ENCODE peak calls at places on chromosome 4, in nine cellular contexts. I is lower lobe of right lung, Y is neural progenitor cell, Q is heart left ventricle, E is suprapubic skin, M is uterus, H is MM.1S, C is stomach, A is tibial artery. S is an unnamed sample. For H3K4me1, the result is how much of the 10 kb centered on the place peaks cover.

GRCh38 chr4:100287569-100287968 is 97.3 kb upstream of the DDIT4L start:
- DNase-seq in C (no peak), Y (no peak), M (no peak), A (no peak), I (no peak), Q (no peak), E (no peak), H (no peak), S (no peak)

GRCh38 chr4:8553958-8554357 is 26.2 kb upstream of the GPR78 start:
- DNase-seq in E (peak), I (no peak), M (no peak), Y (peak), H (no peak), Q (no peak), A (no peak), C (no peak), S (no peak)

GRCh38 chr4:2261110-2261852 is 628 bp downstream of the MXD4 start:
- DNase-seq in C (peak), M (peak), Y (peak), Q (peak), I (peak), H (peak), E (peak), A (peak), S (peak)

GRCh38 chr4:88107406-88108107 is 50.9 kb downstream of the ABCG2 start:
- DNase-seq in H (no peak), I (no peak), Y (no peak), Q (no peak), A (no peak), E (no peak), C (no peak), M (no peak), S (no peak)

GRCh38 chr4:105061136-105061696 is 85.5 kb upstream of the TET2 start:
- DNase-seq in M (no peak), E (no peak), Q (no peak), H (peak), C (no peak), A (no peak), Y (peak), I (no peak), S (no peak)

GRCh38 chr4:42371306-42372063 is 25.8 kb upstream of the SHISA3 start:
- DNase-seq in H (peak), I (no peak), M (no peak), C (no peak), Y (peak), Q (no peak), A (no peak), E (no peak), S (no peak)

GRCh38 chr4:143616771-143617170 is 83.7 kb downstream of the FREM3 start:
- DNase-seq in H (no peak), Q (no peak), Y (no peak), E (no peak), M (no peak), A (no peak), I (no peak), C (no peak), S (no peak)

GRCh38 chr4:184306949-184307348 is 89.3 kb upstream of the ENPP6 start:
- DNase-seq in Y (no peak), C (no peak), A (no peak), E (no peak), I (no peak), M (no peak), Q (no peak), H (no peak), S (no peak)

GRCh38 chr4:38523524-38524448 is 140.2 kb upstream of the KLF3 start:
- DNase-seq in A (no peak), H (peak), Y (no peak), E (no peak), I (no peak), C (no peak), Q (no peak), M (no peak), S (no peak)

GRCh38 chr4:62191446-62191845 is 991.3 kb downstream of the ADGRL3 start:
- DNase-seq in C (no peak), Q (no peak), I (no peak), A (no peak), E (no peak), Y (no peak), M (no peak), H (no peak), S (no peak)

GRCh38 chr4:16120720-16121119 is 36.9 kb upstream of the PROM1 start:
- DNase-seq in M (no peak), I (no peak), Y (no peak), A (no peak), E (no peak), C (no peak), H (peak), Q (no peak), S (no peak)

GRCh38 chr4:53563824-53564223 is 27.5 kb downstream of the LNX1 start:
- DNase-seq in Q (no peak), M (no peak), C (no peak), A (no peak), H (no peak), Y (no peak), I (no peak), E (no peak), S (no peak)

GRCh38 chr4:22508376-22508775 is 7.5 kb downstream of the ADGRA3 start:
- DNase-seq in M (no peak), C (no peak), I (no peak), Y (no peak), Q (no peak), E (no peak), A (no peak), H (no peak), S (no peak)

GRCh38 chr4:182495111-182495510 is 251.9 kb downstream of the TENM3 start:
- DNase-seq in Y (no peak), H (no peak), C (no peak), M (no peak), I (no peak), E (no peak), A (no peak), Q (no peak), S (no peak)

GRCh38 chr4:57490520-57490919 is 380.3 kb upstream of the IGFBP7 start:
- DNase-seq in M (no peak), Q (peak), Y (no peak), E (no peak), I (no peak), A (no peak), C (no peak), H (no peak), S (no peak)

GRCh38 chr4:7772708-7773385 is 166.8 kb downstream of the AFAP1 start:
- DNase-seq in Q (peak), C (peak), I (no peak), Y (no peak), H (no peak), M (peak), A (peak), E (no peak), S (no peak)

GRCh38 chr4:40648141-40648540 is 18.5 kb upstream of the RBM47 start:
- DNase-seq in I (no peak), E (no peak), M (no peak), C (no peak), A (no peak), Y (no peak), Q (no peak), H (no peak), S (no peak)

GRCh38 chr4:16864199-16864598 is 34.2 kb downstream of the LDB2 start:
- DNase-seq in C (no peak), Q (no peak), I (no peak), A (no peak), M (no peak), Y (no peak), E (no peak), H (no peak), S (no peak)

GRCh38 chr4:155564880-155565279 is 101.8 kb upstream of the GUCY1A1 start:
- DNase-seq in I (no peak), C (no peak), E (no peak), Y (no peak), Q (no peak), H (no peak), A (no peak), M (no peak), S (no peak)

GRCh38 chr4:116229420-116229819 is 856.0 kb downstream of the TRAM1L1 start:
- DNase-seq in Y (no peak), C (no peak), M (no peak), A (no peak), I (no peak), Q (no peak), E (no peak), H (no peak), S (no peak)

GRCh38 chr4:33780952-33781655 is 2463.2 kb downstream of the ARAP2 start:
- DNase-seq in M (no peak), H (no peak), I (no peak), Y (no peak), A (no peak), C (no peak), E (no peak), Q (no peak), S (no peak)

GRCh38 chr4:43253511-43253910 is 361.0 kb downstream of the GRXCR1 start:
- DNase-seq in A (no peak), H (no peak), C (no peak), E (no peak), Y (no peak), Q (no peak), M (no peak), I (no peak), S (no peak)

GRCh38 chr4:2352171-2352570 is 66.3 kb downstream of the ZFYVE28 start:
- DNase-seq in I (peak), C (no peak), Y (no peak), M (peak), E (peak), A (peak), Q (no peak), H (no peak), S (no peak)

GRCh38 chr4:85370400-85371032 is 104.4 kb upstream of the ARHGAP24 start:
- DNase-seq in Q (peak), H (peak), M (no peak), E (no peak), Y (peak), C (peak), A (no peak), I (no peak), S (no peak)

GRCh38 chr4:184487503-184487902 is 13.2 kb upstream of the IRF2 start:
- DNase-seq in C (no peak), I (no peak), H (no peak), Y (no peak), Q (no peak), A (no peak), M (no peak), E (no peak), S (no peak)

GRCh38 chr4:15332377-15332776 is 95.5 kb upstream of the C1QTNF7 start:
- DNase-seq in H (no peak), Y (no peak), Q (no peak), A (no peak), M (no peak), C (no peak), E (no peak), I (no peak), S (no peak)

GRCh38 chr4:42638993-42639392 is 17.9 kb downstream of the ATP8A1 start:
- DNase-seq in A (no peak), Q (no peak), M (no peak), I (no peak), Y (no peak), C (no peak), H (peak), E (no peak), S (no peak)

GRCh38 chr4:165684177-165684870 is 188.7 kb upstream of the TLL1 start:
- DNase-seq in Y (no peak), M (no peak), C (no peak), H (no peak), E (no peak), A (no peak), I (no peak), Q (no peak), S (no peak)

GRCh38 chr4:187739771-187740170 is 255.8 kb upstream of the ZFP42 start:
- DNase-seq in M (no peak), H (no peak), E (no peak), Q (no peak), I (no peak), C (no peak), A (no peak), Y (no peak), S (no peak)

GRCh38 chr4:113678651-113679050 is 82.9 kb downstream of the CAMK2D start:
- DNase-seq in Y (no peak), I (no peak), E (no peak), C (no peak), Q (no peak), M (no peak), A (no peak), H (no peak), S (no peak)

GRCh38 chr4:3771167-3771809 is 5.1 kb downstream of the ADRA2C start:
- DNase-seq in C (no peak), E (no peak), A (no peak), Q (no peak), I (no peak), H (no peak), M (no peak), Y (no peak), S (no peak)

GRCh38 chr4:82561745-82562552 is at the start of gene TMEM150C:
- DNase-seq in I (no peak), C (no peak), Q (peak), M (no peak), A (no peak), E (no peak), Y (peak), H (no peak), S (no peak)

GRCh38 chr4:31194823-31195222 is 474.7 kb downstream of the PCDH7 start:
- DNase-seq in C (no peak), Y (no peak), H (no peak), A (no peak), I (no peak), Q (no peak), M (no peak), E (no peak), S (no peak)

GRCh38 chr4:61522312-61522711 is 322.2 kb downstream of the ADGRL3 start:
- DNase-seq in I (no peak), A (no peak), M (no peak), Q (no peak), Y (no peak), C (no peak), E (no peak), H (no peak), S (no peak)

GRCh38 chr4:108035691-108036090 is 46.0 kb downstream of the HADH start:
- DNase-seq in Q (no peak), I (no peak), H (peak), E (no peak), Y (no peak), M (no peak), A (no peak), C (no peak), S (no peak)

GRCh38 chr4:108034560-108034959 is 44.9 kb downstream of the HADH start:
- DNase-seq in A (no peak), C (no peak), H (no peak), I (no peak), M (no peak), E (no peak), Y (no peak), Q (no peak), S (no peak)

GRCh38 chr4:108037884-108038283 is 48.2 kb downstream of the HADH start:
- DNase-seq in M (no peak), E (no peak), C (no peak), I (no peak), Y (no peak), Q (no peak), A (no peak), H (no peak), S (no peak)

GRCh38 chr4:108033348-108033747 is 43.7 kb downstream of the HADH start:
- DNase-seq in A (no peak), Q (no peak), M (no peak), Y (no peak), H (peak), I (no peak), C (no peak), E (no peak), S (no peak)

GRCh38 chr4:108036252-108036651 is 46.6 kb downstream of the HADH start:
- DNase-seq in I (no peak), M (no peak), A (no peak), H (peak), C (no peak), Y (no peak), Q (no peak), E (no peak), S (peak)
- H3K27ac ChIP-seq in I (no peak), M (no peak), A (no peak), H (peak), C (no peak), Y (no peak), Q (no peak), E (no peak), S (no peak)

GRCh38 chr4:123651127-123651526 is 254.5 kb downstream of the SPRY1 start:
- DNase-seq in E (no peak), C (no peak), H (no peak), Q (no peak), Y (no peak), I (no peak), M (no peak), A (no peak), S (no peak)

GRCh38 chr4:123649644-123650356 is 253.2 kb downstream of the SPRY1 start:
- DNase-seq in Q (peak), H (no peak), M (peak), C (peak), A (no peak), I (no peak), Y (peak), E (no peak), S (no peak)

GRCh38 chr4:123651536-123652175 is 255.1 kb downstream of the SPRY1 start:
- DNase-seq in C (no peak), Q (no peak), E (no peak), Y (no peak), M (no peak), I (no peak), A (no peak), H (no peak), S (no peak)

GRCh38 chr4:123653211-123653610 is 256.6 kb downstream of the SPRY1 start:
- DNase-seq in I (no peak), A (no peak), C (no peak), Q (no peak), H (no peak), E (no peak), Y (no peak), M (no peak), S (no peak)

DNA sequence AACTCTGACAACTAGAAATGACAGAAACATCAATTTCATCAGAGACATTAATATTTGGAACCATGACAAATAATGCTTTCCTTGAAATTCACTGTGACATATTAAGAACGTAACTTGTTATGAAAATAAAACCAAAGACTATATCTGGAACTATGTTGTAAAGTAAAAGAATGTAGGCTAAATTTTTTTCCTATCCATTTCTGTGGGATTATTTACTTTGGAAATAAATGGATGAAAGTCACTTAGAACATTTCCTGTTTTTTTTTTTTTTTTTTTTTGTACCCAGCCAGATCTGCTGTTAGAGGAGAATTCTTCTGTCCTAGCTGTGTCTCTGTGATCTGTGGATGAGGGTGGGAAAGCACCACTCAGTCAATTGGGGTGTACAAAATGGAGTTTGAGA is 255.9 kb downstream of the SPRY1 start:
- DNase-seq in C (no peak), Q (no peak), E (no peak), M (no peak), I (no peak), A (no peak), H (no peak), Y (no peak), S (no peak)
- H3K4me1 ChIP-seq in C (under half), Q (under half), E (under half), M (under half), I (under half), A (half or more), H (under half), Y (under half), S (under half)

GRCh38 chr4:157810137-157810774 is 362.6 kb downstream of the GASK1B start:
- DNase-seq in A (no peak), M (no peak), Y (no peak), E (no peak), Q (no peak), C (no peak), I (no peak), H (no peak), S (no peak)

GRCh38 chr4:157804986-157805385 is 367.8 kb downstream of the GASK1B start:
- DNase-seq in C (no peak), Y (peak), A (no peak), H (no peak), I (no peak), E (no peak), M (no peak), Q (no peak), S (no peak)

GRCh38 chr4:157804169-157804543 is 368.7 kb downstream of the GASK1B start:
- DNase-seq in M (no peak), Y (no peak), I (no peak), H (no peak), E (no peak), A (no peak), C (no peak), Q (no peak), S (no peak)

GRCh38 chr4:157806176-157806575 is 366.6 kb downstream of the GASK1B start:
- DNase-seq in Q (no peak), E (no peak), A (no peak), I (no peak), M (no peak), H (no peak), Y (no peak), C (no peak), S (no peak)

GRCh38 chr4:157808796-157809408 is 363.9 kb downstream of the GASK1B start:
- DNase-seq in M (no peak), H (no peak), I (no peak), A (no peak), Q (no peak), E (no peak), Y (no peak), C (no peak), S (no peak)
- H3K27ac ChIP-seq in M (peak), H (no peak), I (no peak), A (peak), Q (no peak), E (no peak), Y (no peak), C (no peak), S (no peak)

GRCh38 chr4:55549888-55550287 is 3.2 kb upstream of the CLOCK start:
- DNase-seq in Q (no peak), M (no peak), A (no peak), Y (no peak), H (no peak), I (no peak), C (no peak), E (no peak), S (no peak)

GRCh38 chr4:55545681-55546632 is 752 bp downstream of the CLOCK start:
- DNase-seq in E (peak), Q (peak), Y (peak), A (peak), C (peak), M (peak), I (peak), H (peak), S (peak)

GRCh38 chr4:55546633-55547460 is at the start of gene CLOCK:
- DNase-seq in H (peak), A (peak), C (peak), M (peak), I (peak), E (peak), Y (peak), Q (peak), S (peak)

GRCh38 chr4:55547461-55547770 is 707 bp upstream of the CLOCK start:
- DNase-seq in M (no peak), H (no peak), I (no peak), A (no peak), Y (peak), Q (no peak), C (no peak), E (no peak), S (no peak)

DNA sequence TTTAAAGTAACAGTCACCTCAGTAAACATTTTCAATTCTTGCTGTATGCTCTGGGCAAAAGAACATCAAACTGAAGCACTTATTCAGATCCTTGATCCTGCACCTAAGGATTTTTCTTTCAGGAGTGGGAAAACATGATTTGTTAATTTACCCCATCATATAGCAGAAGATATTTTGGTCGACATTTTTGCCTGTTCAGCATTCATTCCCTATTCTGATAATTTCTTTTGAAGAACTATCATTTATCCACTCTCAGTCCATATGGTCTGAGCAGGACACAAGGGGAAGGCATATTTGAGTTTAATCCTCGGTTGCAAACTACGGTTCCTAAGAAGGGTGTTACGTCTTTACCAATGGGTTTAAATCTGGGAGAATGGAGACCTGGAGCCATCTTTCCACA is 1.2 kb upstream of the CLOCK start:
- DNase-seq in Y (no peak), I (no peak), A (no peak), E (no peak), H (no peak), C (no peak), Q (no peak), M (no peak), S (no peak)
- H3K4me1 ChIP-seq in Y (under half), I (under half), A (under half), E (under half), H (under half), C (under half), Q (under half), M (under half), S (under half)

DNA sequence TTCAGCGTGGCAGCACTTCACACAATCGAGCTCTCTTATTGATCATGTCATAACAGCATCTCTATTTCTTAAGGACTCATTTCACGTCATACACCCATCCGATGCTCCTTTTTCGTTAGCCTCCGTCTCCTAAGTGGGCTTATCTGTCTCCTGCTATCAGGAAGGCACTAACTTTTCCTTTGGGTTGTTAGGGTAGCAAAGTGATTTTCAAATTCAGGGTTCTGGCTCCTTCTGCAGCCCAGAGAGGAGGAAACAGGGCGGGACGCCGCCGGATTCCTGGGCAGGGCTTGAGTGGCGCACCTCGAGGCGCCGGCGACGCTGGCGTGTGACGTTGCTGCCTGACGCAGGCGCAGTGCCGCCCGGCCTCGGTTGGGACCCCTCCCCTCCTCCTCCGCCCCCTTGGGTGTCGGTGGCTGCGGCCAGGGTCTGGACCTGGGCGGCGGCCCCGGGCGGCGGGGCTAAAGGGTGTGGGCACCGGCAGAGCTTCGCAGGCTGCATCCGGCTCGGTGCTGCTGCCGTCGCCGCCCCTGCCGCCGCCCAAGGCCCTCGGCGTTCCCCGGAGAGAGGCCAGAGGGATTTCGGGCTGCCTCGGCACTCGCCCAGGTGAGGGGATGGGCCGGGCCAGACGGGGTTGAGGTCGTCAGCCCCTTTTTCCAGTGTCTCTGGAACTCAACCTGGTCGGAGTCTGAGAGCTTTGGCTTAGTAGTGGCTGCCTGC is at the start of gene BLTP1:
- DNase-seq in M (peak), H (peak), I (peak), Y (peak), A (peak), Q (peak), C (peak), E (peak), S (peak)
- H3K27ac ChIP-seq in M (peak), H (peak), I (peak), Y (peak), A (peak), Q (peak), C (peak), E (peak), S (peak)